ENCODE peak calls at places on chromosomes 7 and 10, in four cellular contexts. W is NCI-H774; B is stimulated activated CD4-positive, alpha-beta T cell treated with anti-CD3 and anti-CD28 coated beads, Interleukin-2, amount 100 ng/mL, for 48 hours; Y is neuronal stem cell. D is an unnamed sample.

GRCh38 chr7:90345548-90346319 is 782 bp upstream of the GTPBP10 start:
- DNase-seq in B (no peak), W (no peak), Y (no peak), D (peak; percentile 44)

GRCh38 chr7:130904031-130904757 is 170.2 kb upstream of the KLF14 start:
- DNase-seq in Y (no peak), B (no peak), W (no peak), D (no peak)

GRCh38 chr10:103645141-103646054 is 151.9 kb downstream of the NEURL1 start:
- DNase-seq in W (no peak), Y (no peak), B (no peak), D (no peak)

GRCh38 chr7:112898432-112899290 is 108.5 kb upstream of the TMEM168 start:
- DNase-seq in Y (peak; percentile 27), B (peak; percentile 43), W (peak; percentile 30), D (peak; percentile 72)

GRCh38 chr10:119290301-119291036 is 83.1 kb downstream of the GRK5 start:
- DNase-seq in B (no peak), Y (no peak), W (no peak), D (no peak)

GRCh38 chr7:146321301-146321700 is 204.7 kb downstream of the CNTNAP2 start:
- DNase-seq in Y (peak; percentile 24), B (no peak), W (peak; percentile 22), D (peak; percentile 48)

GRCh38 chr7:101390901-101391301 is 28.2 kb downstream of the COL26A1 start:
- DNase-seq in Y (peak; percentile 76), W (no peak), B (no peak), D (peak; percentile 88)

GRCh38 chr10:126663880-126664279 is 6.6 kb downstream of the C10orf90 start:
- DNase-seq in W (no peak), Y (no peak), B (no peak), D (no peak)

GRCh38 chr7:157976406-157976805 is 611.2 kb downstream of the PTPRN2 start:
- DNase-seq in W (no peak), B (no peak), Y (no peak), D (no peak)

GRCh38 chr10:35152992-35153391 is 26.3 kb downstream of the CREM start:
- DNase-seq in B (no peak), Y (no peak), W (no peak), D (no peak)

GRCh38 chr7:2873146-2873545 is 29.0 kb upstream of the GNA12 start:
- DNase-seq in B (no peak), Y (no peak), W (no peak), D (no peak)

GRCh38 chr7:74187915-74188675 is 13.9 kb downstream of the EIF4H start:
- DNase-seq in W (no peak), B (no peak), Y (no peak), D (no peak)

GRCh38 chr10:97134202-97134601 is 51.6 kb downstream of the SLIT1 start:
- DNase-seq in W (no peak), Y (no peak), B (no peak), D (peak; percentile 69)

GRCh38 chr10:9254353-9254752 is 1199.9 kb downstream of the GATA3 start:
- DNase-seq in W (no peak), B (no peak), Y (no peak), D (no peak)

GRCh38 chr10:72344932-72345331 is 9.8 kb downstream of the DNAJB12 start:
- DNase-seq in W (no peak), B (no peak), Y (no peak), D (no peak)

GRCh38 chr10:57822965-57823364 is 444.7 kb downstream of the IPMK start:
- DNase-seq in Y (no peak), W (no peak), B (no peak), D (no peak)

GRCh38 chr7:134126126-134126525 is 1.0 kb upstream of the LRGUK start:
- DNase-seq in W (no peak), Y (no peak), B (no peak), D (no peak)

GRCh38 chr7:28988818-28989595 is 30.9 kb upstream of the TRIL start:
- DNase-seq in Y (no peak), B (no peak), W (no peak), D (no peak)

GRCh38 chr10:47094636-47095035 is 183.4 kb downstream of the PTPN20 start:
- DNase-seq in W (no peak), B (no peak), Y (no peak), D (no peak)

GRCh38 chr10:4154317-4154716 is 369.3 kb upstream of the KLF6 start:
- DNase-seq in B (no peak), W (no peak), Y (no peak), D (no peak)

D was measured in neural progenitor cell.